ENCODE peak calls at places on chromosome 4, in four cellular contexts. I is cardiac muscle cell, R is astrocyte of the spinal cord, U is germinal center. Y is an unnamed sample.

GRCh38 chr4:21535901-21536300 is 412.7 kb downstream of the KCNIP4 start:
- DNase-seq in R (no peak), I (no peak), U (no peak), Y (no peak)

GRCh38 chr4:18847276-18847890 is 825.8 kb upstream of the LCORL start:
- DNase-seq in U (no peak), R (peak), I (no peak), Y (peak)

GRCh38 chr4:155667538-155668511 is 1.2 kb downstream of the GUCY1A1 start:
- DNase-seq in U (peak), R (peak), I (peak), Y (peak)

GRCh38 chr4:139920552-139920951 is 233.4 kb downstream of the MAML3 start:
- DNase-seq in I (no peak), U (no peak), R (no peak), Y (no peak)

GRCh38 chr4:23861897-23862296 is 27.9 kb downstream of the PPARGC1A start:
- DNase-seq in U (no peak), I (no peak), R (no peak), Y (no peak)

GRCh38 chr4:120731561-120731960 is 191.0 kb downstream of the PRDM5 start:
- DNase-seq in R (no peak), I (no peak), U (no peak), Y (no peak)

GRCh38 chr4:123102897-123103489 is 180.6 kb upstream of the NUDT6 start:
- DNase-seq in I (peak), U (peak), R (peak), Y (peak)

GRCh38 chr4:88219099-88219498 is 60.7 kb upstream of the ABCG2 start:
- DNase-seq in I (peak), U (peak), R (peak), Y (peak)

GRCh38 chr4:53128959-53129358 is 236.9 kb downstream of the SCFD2 start:
- DNase-seq in U (no peak), I (peak), R (no peak), Y (no peak)

GRCh38 chr4:139858436-139859225 is 193.0 kb downstream of the MGST2 start:
- DNase-seq in U (no peak), R (no peak), I (no peak), Y (no peak)

GRCh38 chr4:181662383-181662782 is 580.8 kb upstream of the TENM3 start:
- DNase-seq in U (no peak), R (peak), I (peak), Y (no peak)